ENCODE peak calls at places on chromosomes 1 and 21, in six cellular contexts. P is A549, B is WTC11, I is K562, A is H1, T is endothelial cell of umbilical vein. H is an unnamed sample.

GRCh38 chr1:186454996-186455395 is 5.9 kb downstream of the PDC start:
- DNase-seq in P (no peak), B (no peak), I (no peak), A (no peak), T (no peak), H (no peak)

GRCh38 chr1:232383455-232384074 is 246.4 kb downstream of the SIPA1L2 start:
- DNase-seq in P (peak), B (no peak), I (no peak), A (no peak), T (no peak), H (no peak)

GRCh38 chr1:71087713-71088112 is 6.9 kb upstream of the ZRANB2 start:
- DNase-seq in P (no peak), B (no peak), I (no peak), A (no peak), T (no peak), H (no peak)

GRCh38 chr1:235632538-235633219 is 16.9 kb downstream of the GNG4 start:
- DNase-seq in P (no peak), B (no peak), I (no peak), A (no peak), T (peak), H (no peak)

GRCh38 chr1:154391086-154391770 is 13.9 kb upstream of the IL6R start:
- DNase-seq in P (no peak), B (no peak), I (no peak), A (no peak), T (no peak), H (no peak)

GRCh38 chr21:29299046-29299905 is 554 bp downstream of the BACH1 start:
- DNase-seq in P (peak), B (peak), I (peak), A (no peak), T (peak), H (peak)

GRCh38 chr1:64060611-64061302 is 142.7 kb upstream of the UBE2U start:
- DNase-seq in P (no peak), B (no peak), I (no peak), A (no peak), T (peak), H (no peak)

GRCh38 chr1:162187676-162188075 is 118.2 kb downstream of the NOS1AP start:
- DNase-seq in P (no peak), B (no peak), I (no peak), A (no peak), T (peak), H (no peak)

GRCh38 chr1:154186177-154186576 is 5.7 kb downstream of the TPM3 start:
- DNase-seq in P (peak), B (peak), I (peak), A (peak), T (peak), H (peak)

GRCh38 chr1:215566556-215567490 is at the start of gene KCTD3:
- DNase-seq in P (peak), B (peak), I (peak), A (no peak), T (peak), H (peak)

GRCh38 chr1:40785446-40785845 is 1.9 kb downstream of the KCNQ4 start:
- DNase-seq in P (no peak), B (no peak), I (no peak), A (no peak), T (no peak), H (no peak)

GRCh38 chr1:151680812-151681211 is 35.8 kb downstream of the CELF3 start:
- DNase-seq in P (peak), B (no peak), I (no peak), A (no peak), T (peak), H (no peak)

GRCh38 chr21:38910390-38911008 is 104.8 kb downstream of the ETS2 start:
- DNase-seq in P (peak), B (no peak), I (no peak), A (no peak), T (no peak), H (no peak)
- TF ChIP-seq JUN in P (no peak), B (no peak), I (no peak), A (no peak), T (no peak), H (no peak)

DNA sequence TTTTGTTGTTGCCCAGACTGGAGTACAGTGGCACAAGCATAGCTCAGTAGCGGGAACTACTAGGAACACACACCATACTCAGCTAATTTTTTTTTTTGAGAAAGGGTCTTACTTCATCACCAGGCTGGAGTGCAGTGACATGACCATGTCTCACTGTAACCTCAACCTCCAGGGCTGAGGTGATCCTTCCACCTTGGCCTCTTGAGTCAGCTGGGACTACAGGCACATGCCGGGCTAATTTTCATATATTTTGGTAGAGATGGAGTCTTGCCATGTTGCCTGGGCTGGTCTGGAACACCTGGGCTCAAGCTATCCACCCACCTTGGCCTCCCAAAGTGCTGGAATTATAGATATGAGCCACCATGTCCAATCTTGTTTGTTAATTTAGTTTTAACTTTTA is 5.4 kb upstream of the TXNIP start:
- DNase-seq in P (no peak), B (no peak), I (no peak), A (no peak), T (no peak), H (no peak)
- TF ChIP-seq JUN in P (no peak), B (no peak), I (no peak), A (no peak), T (no peak), H (no peak)

DNA sequence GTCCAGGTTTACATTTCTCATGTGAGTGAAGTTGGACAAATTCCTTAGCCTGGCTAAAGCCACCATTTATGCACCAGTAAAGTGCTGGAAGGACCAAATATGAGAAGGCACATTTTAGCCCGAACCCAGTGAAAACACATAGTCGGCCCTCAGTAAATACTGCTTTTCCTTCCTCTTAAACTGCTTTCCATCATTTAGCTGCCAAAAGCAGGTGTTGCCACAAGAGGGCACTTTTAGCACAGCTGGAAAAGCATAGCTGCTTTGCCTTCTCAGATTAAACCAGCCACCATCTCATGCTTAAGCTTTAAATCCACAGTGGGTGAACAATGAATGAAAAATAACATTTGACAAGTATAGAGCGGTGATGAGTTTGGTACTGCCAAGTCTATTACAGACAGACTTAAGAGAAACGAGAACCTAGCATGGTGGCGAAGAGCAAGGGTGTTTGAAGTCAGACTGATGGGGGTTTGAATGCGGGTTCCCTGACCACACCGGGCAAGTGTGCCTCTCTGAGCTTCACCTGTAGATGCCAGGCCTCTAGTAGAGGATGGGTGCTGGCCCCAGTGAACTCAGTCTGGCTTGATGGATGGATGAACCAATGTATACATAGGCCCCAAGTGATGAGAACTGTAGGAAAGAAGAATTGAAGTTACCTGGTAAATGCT is 57.8 kb downstream of the SLC35D1 start:
- DNase-seq in P (peak), B (peak), I (peak), A (peak), T (peak), H (peak)
- TF ChIP-seq JUN in P (no peak), B (no peak), I (no peak), A (no peak), T (no peak), H (no peak)

GRCh38 chr1:7199077-7199779 is 414.0 kb downstream of the CAMTA1 start:
- DNase-seq in P (no peak), B (peak), I (no peak), A (no peak), T (no peak), H (no peak)
- TF ChIP-seq JUN in P (no peak), B (no peak), I (no peak), A (no peak), T (no peak), H (no peak)

DNA sequence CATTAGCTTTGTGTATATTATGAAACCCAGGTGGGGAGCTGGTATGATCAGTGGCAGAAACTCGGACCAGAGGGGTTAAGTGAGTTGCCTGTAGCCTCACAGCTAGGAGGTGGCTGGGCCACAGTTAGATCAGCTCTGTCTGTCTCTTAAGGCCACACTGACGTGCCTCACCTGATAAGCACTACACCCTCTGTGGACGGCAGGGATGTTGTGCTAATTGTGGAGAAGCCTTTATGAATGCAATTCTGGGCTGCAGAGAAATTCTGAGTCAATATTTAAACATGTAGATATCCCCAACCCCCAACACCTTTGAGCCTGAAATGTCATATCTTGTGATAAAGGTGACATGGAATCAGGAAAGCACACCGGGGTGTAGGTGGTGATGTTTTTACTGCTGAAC is 88.4 kb downstream of the KCNJ6 start:
- DNase-seq in P (no peak), B (no peak), I (no peak), A (no peak), T (no peak), H (no peak)
- TF ChIP-seq JUN in P (no peak), B (no peak), I (no peak), A (no peak), T (no peak), H (no peak)

DNA sequence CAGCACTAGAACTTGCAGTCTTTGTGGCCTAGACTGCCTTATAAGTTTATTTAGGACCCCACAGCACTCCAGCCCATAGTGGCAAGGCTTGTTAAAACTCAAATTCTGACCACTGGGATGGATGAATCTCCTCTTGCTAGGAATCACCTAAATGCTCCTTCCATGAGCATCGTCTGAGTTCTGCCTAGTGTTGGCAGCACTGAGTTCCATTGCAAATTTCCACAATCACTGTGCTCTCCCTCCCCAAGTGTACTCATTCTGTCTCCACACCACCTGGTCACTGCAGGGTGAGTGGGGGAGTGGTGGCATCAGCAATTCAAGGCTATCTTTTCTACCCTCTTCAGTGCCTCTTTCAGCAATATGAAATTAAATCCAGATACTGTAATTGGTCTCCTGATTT is 46.7 kb upstream of the PTBP2 start:
- DNase-seq in P (no peak), B (no peak), I (no peak), A (no peak), T (no peak), H (no peak)
- TF ChIP-seq JUN in P (no peak), B (no peak), I (no peak), A (no peak), T (no peak), H (no peak)

GRCh38 chr1:39652534-39652933 is 13.1 kb upstream of the HEYL start:
- DNase-seq in P (no peak), B (no peak), I (no peak), A (no peak), T (no peak), H (no peak)

GRCh38 chr1:39653546-39654031 is 14.1 kb upstream of the HEYL start:
- DNase-seq in P (peak), B (peak), I (peak), A (peak), T (peak), H (peak)

GRCh38 chr1:39654291-39654690 is 14.8 kb upstream of the HEYL start:
- DNase-seq in P (no peak), B (no peak), I (no peak), A (no peak), T (no peak), H (no peak)

GRCh38 chr1:39650431-39650830 is 11.0 kb upstream of the HEYL start:
- DNase-seq in P (no peak), B (no peak), I (no peak), A (no peak), T (no peak), H (no peak)

DNA sequence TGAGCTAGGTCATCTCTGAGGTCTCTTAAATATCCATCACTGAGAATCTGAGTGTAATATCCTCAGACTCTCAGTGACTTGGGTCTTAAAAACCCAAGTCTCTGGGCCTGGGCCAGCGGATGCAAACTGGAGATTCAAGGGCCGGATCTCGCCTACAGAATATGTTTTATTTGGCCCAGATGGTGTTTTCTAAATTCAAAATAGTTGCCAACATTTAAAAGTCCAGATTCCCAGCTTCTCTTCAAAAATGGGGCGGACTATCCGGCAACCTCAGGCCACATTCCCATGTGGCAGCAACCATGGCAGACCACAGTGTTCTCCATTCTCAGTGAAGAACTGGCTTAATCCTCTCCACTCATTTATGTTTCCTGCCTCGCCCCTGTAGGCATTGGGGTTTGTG is 12.7 kb upstream of the HEYL start:
- DNase-seq in P (no peak), B (no peak), I (no peak), A (no peak), T (no peak), H (no peak)
- TF ChIP-seq JUN in P (no peak), B (no peak), I (no peak), A (no peak), T (no peak), H (no peak)

GRCh38 chr21:25369524-25370300 is 237.6 kb downstream of the MRPL39 start:
- DNase-seq in P (no peak), B (no peak), I (no peak), A (no peak), T (no peak), H (no peak)
- TF ChIP-seq JUN in P (no peak), B (no peak), I (no peak), A (no peak), T (no peak), H (no peak)

GRCh38 chr1:220046052-220046930 is at the start of gene EPRS1:
- DNase-seq in P (peak), B (peak), I (peak), A (peak), T (peak), H (peak)

GRCh38 chr1:220040028-220040596 is 6.2 kb downstream of the EPRS1 start:
- DNase-seq in P (no peak), B (no peak), I (no peak), A (no peak), T (no peak), H (no peak)

GRCh38 chr1:220044683-220045355 is 1.5 kb downstream of the EPRS1 start:
- DNase-seq in P (no peak), B (no peak), I (no peak), A (no peak), T (no peak), H (peak)

GRCh38 chr1:220043646-220044045 is 2.7 kb downstream of the EPRS1 start:
- DNase-seq in P (no peak), B (no peak), I (no peak), A (no peak), T (no peak), H (no peak)

DNA sequence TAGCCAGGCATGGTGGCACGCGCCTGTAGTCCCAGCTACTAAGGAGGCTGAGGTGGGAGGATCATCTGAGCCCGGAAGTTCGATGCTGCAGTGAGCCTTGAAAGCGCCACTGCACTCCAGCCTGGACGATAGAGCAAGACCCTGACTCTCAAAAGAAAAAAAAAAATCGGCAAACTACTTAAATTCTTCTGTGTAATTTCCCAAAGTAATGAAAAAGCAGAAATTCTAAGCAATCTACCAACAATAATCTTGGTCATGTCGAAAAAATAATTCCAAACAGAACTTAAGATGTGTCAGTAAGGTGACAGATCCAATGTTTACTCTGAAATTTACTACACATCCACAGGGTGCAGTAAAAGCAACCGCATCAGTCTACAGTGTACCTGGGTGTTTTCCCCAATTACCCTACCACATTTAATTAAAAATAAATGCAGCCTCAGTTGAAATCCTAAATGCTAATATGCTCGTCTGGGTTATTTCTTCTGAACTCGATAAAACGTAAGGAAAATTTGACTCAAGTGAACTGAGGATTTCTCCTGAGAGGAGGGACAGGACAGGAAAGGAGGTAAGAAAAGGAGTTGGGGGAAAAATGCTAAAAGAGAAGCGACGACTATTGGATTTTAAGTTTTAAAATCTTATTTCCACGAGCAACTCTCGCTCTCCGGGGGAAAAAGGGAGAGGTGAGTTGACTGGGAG is 801 bp downstream of the EPRS1 start:
- DNase-seq in P (peak), B (no peak), I (peak), A (no peak), T (peak), H (peak)
- TF ChIP-seq JUN in P (no peak), B (no peak), I (no peak), A (no peak), T (no peak), H (no peak)

DNA sequence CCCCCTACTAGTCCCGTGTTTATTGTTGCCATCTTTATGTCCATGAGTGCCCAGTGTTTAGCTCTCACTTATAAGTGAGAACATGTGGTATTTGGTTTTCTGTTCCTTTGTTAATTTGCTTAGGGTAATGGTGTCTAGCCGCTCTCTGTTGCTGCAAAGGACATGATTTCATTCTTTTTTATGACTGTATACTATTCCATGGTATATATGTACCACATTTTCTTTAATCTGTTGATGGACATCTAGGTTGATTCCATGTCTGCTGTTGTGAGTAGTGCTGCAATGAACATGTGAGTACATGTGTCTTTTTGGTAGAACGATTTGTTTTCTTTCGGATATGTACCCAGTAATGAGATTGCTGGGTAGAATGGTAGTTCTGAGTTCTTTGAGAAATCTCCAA is 44.2 kb upstream of the METTL18 start:
- DNase-seq in P (no peak), B (no peak), I (no peak), A (no peak), T (no peak), H (no peak)
- TF ChIP-seq JUN in P (no peak), B (no peak), I (no peak), A (no peak), T (no peak), H (no peak)